ENCODE peak calls at places on chromosomes 12 and 14, in ten cellular contexts. E, C, A, T, S, F, I, X, V and Q are unnamed samples.

GRCh38 chr12:103455020-103455763 is 40.6 kb downstream of the C12orf42 start:
- ATAC-seq in E (no peak), I (no peak), A (no peak), S (no peak), F (peak), V (no peak), X (no peak), T (no peak), C (no peak), Q (no peak)

GRCh38 chr14:90384543-90384911 is 12.3 kb upstream of the CALM1 start:
- ATAC-seq in V (no peak), T (no peak), S (no peak), I (no peak), E (no peak), F (no peak), A (no peak), C (no peak), X (no peak), Q (no peak)

GRCh38 chr14:100545359-100545758 is 41.9 kb downstream of the BEGAIN start:
- ATAC-seq in V (no peak), C (no peak), S (no peak), F (no peak), E (no peak), I (no peak), T (no peak), X (no peak), A (no peak), Q (no peak)

GRCh38 chr14:64639340-64639821 is 64.8 kb upstream of the PLEKHG3 start:
- ATAC-seq in V (peak), C (no peak), T (no peak), S (no peak), E (no peak), I (no peak), X (peak), A (no peak), F (peak), Q (no peak)

GRCh38 chr14:23153891-23154796 is 29.3 kb downstream of the SLC7A8 start:
- ATAC-seq in A (peak), C (peak), X (no peak), T (peak), V (no peak), I (peak), S (peak), E (peak), F (no peak), Q (peak)

GRCh38 chr12:112900298-112901145 is 6.2 kb upstream of the OAS1 start:
- ATAC-seq in E (peak), X (peak), A (no peak), V (no peak), T (no peak), C (peak), I (peak), F (peak), S (no peak), Q (no peak)

GRCh38 chr12:75660805-75661404 is 149.5 kb upstream of the KRR1 start:
- ATAC-seq in E (no peak), V (no peak), X (peak), F (no peak), S (no peak), T (no peak), I (no peak), C (no peak), A (no peak), Q (no peak)

GRCh38 chr12:107369679-107370078 is 276.3 kb upstream of the CRY1 start:
- ATAC-seq in X (no peak), A (no peak), I (no peak), T (no peak), C (no peak), F (no peak), V (no peak), S (no peak), E (no peak), Q (no peak)

GRCh38 chr14:35050652-35051051 is 4.6 kb downstream of the FAM177A1 start:
- ATAC-seq in F (no peak), C (no peak), V (peak), S (peak), X (peak), A (peak), T (no peak), I (peak), E (no peak), Q (no peak)

GRCh38 chr12:65695077-65695865 is 129.0 kb upstream of the HMGA2 start:
- ATAC-seq in V (peak), E (peak), S (no peak), T (peak), A (no peak), F (peak), C (peak), X (peak), I (peak), Q (no peak)

GRCh38 chr12:71240941-71241340 is 83.1 kb upstream of the TSPAN8 start:
- ATAC-seq in X (no peak), T (no peak), C (no peak), F (no peak), S (no peak), I (no peak), A (no peak), E (no peak), V (no peak), Q (no peak)

GRCh38 chr12:47745485-47746041 is 13.1 kb downstream of the RAPGEF3 start:
- ATAC-seq in S (no peak), X (no peak), I (no peak), V (no peak), E (no peak), C (no peak), T (no peak), F (no peak), A (no peak), Q (no peak)

GRCh38 chr12:124453419-124454351 is 113.7 kb downstream of the NCOR2 start:
- ATAC-seq in T (peak), F (peak), E (no peak), V (peak), C (peak), X (peak), S (peak), I (no peak), A (peak), Q (peak)

GRCh38 chr12:46617167-46617566 is 208.6 kb downstream of the SLC38A4 start:
- ATAC-seq in E (no peak), A (peak), T (peak), I (no peak), X (no peak), V (peak), C (peak), S (peak), F (no peak), Q (peak)

DNA sequence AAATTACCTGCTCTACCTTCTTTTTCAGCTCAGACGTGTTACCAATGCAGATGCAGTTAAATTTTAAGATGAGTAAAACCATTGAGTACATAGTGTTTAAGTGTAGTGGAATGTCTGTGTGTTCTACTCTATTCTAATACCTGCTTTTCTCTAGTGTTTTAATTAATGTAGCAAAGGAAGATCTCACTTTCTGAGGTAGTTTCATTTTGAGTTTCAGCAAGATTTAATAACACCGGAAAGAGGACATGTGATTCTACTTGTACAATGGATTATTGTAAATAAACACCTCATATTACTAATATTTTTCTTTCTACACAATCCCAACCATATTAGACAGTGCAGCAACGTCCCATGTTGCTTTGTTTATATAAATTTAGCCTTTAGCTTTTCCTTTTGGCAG is 315.4 kb downstream of the RAD51B start:
- ATAC-seq in S (no peak), E (no peak), V (no peak), C (no peak), T (no peak), I (no peak), A (no peak), F (peak), X (no peak), Q (no peak)
- H3K4me3 ChIP-seq in S (no peak), E (no peak), V (no peak), C (no peak), T (no peak), I (no peak), A (no peak), F (no peak), X (no peak), Q (no peak)

GRCh38 chr14:53865716-53866115 is 90.9 kb downstream of the BMP4 start:
- ATAC-seq in T (no peak), S (no peak), V (peak), F (no peak), X (no peak), E (no peak), C (no peak), A (no peak), I (no peak), Q (no peak)
- TF ChIP-seq CTCF in T (no peak), S (no peak), V (no peak), F (no peak), X (no peak), E (no peak), C (no peak), A (no peak), I (no peak), Q (no peak)

GRCh38 chr14:78319826-78320635 is 149.9 kb downstream of the NRXN3 start:
- ATAC-seq in S (no peak), V (no peak), T (no peak), F (no peak), I (peak), E (no peak), X (no peak), C (no peak), A (no peak), Q (no peak)
- TF ChIP-seq POLR2A in S (no peak), V (no peak), T (no peak), F (no peak), I (no peak), E (no peak), X (no peak), C (no peak), A (no peak), Q (no peak)

GRCh38 chr12:123268850-123269249 is 2.8 kb downstream of the CDK2AP1 start:
- ATAC-seq in C (no peak), E (no peak), X (no peak), T (no peak), A (no peak), I (no peak), V (no peak), F (no peak), S (no peak), Q (no peak)
- H3K4me3 ChIP-seq in C (peak), E (no peak), X (no peak), T (no peak), A (no peak), I (no peak), V (peak), F (peak), S (peak), Q (peak)